ENCODE peak calls at places on chromosomes 6 and 20, in four cellular contexts. H is dorsolateral prefrontal cortex; Z is effector CD4-positive, alpha-beta T cell; D is posterior vena cava. T is an unnamed sample.

GRCh38 chr6:119630561-119631192 is 281.1 kb upstream of the MAN1A1 start:
- DNase-seq in H (no peak), D (no peak), Z (no peak), T (no peak)

GRCh38 chr20:17878912-17879602 is 89.5 kb downstream of the SNX5 start:
- DNase-seq in H (no peak), Z (no peak), D (no peak), T (no peak)

GRCh38 chr6:3317741-3318211 is 59.0 kb downstream of the PSMG4 start:
- DNase-seq in Z (no peak), D (peak), H (no peak), T (no peak)

GRCh38 chr20:62737271-62737761 is 28.7 kb downstream of the NTSR1 start:
- DNase-seq in Z (no peak), H (no peak), D (peak), T (no peak)

GRCh38 chr6:134176283-134176975 is 124.0 kb upstream of the SLC2A12 start:
- DNase-seq in Z (no peak), D (peak), H (peak), T (no peak)

GRCh38 chr6:87822011-87822410 is 120.0 kb upstream of the AKIRIN2 start:
- DNase-seq in Z (no peak), H (no peak), D (no peak), T (no peak)

GRCh38 chr6:113500221-113500620 is 356.9 kb upstream of the MARCKS start:
- DNase-seq in D (no peak), Z (no peak), H (no peak), T (no peak)

GRCh38 chr20:50611128-50611810 is 80.1 kb downstream of the RIPOR3 start:
- DNase-seq in Z (no peak), D (no peak), H (no peak), T (no peak)

GRCh38 chr20:38437796-38438195 is 2.7 kb upstream of the SNHG17 start:
- DNase-seq in D (no peak), Z (no peak), H (no peak), T (no peak)

GRCh38 chr20:47181056-47181862 is 175.2 kb downstream of the ZMYND8 start:
- DNase-seq in H (no peak), Z (no peak), D (peak), T (no peak)

GRCh38 chr6:70375166-70375565 is 38.1 kb upstream of the FAM135A start:
- DNase-seq in H (no peak), Z (no peak), D (no peak), T (no peak)

GRCh38 chr20:37245181-37245580 is 16.4 kb downstream of the GHRH start:
- DNase-seq in D (no peak), H (no peak), Z (no peak), T (no peak)

GRCh38 chr6:84805145-84805544 is 40.7 kb upstream of the TBX18 start:
- DNase-seq in D (no peak), H (no peak), Z (no peak), T (no peak)

GRCh38 chr20:57280221-57280620 is 13.8 kb upstream of the BMP7 start:
- DNase-seq in H (no peak), D (no peak), Z (no peak), T (no peak)

GRCh38 chr6:155455766-155456165 is at the start of gene NOX3:
- DNase-seq in Z (no peak), H (no peak), D (no peak), T (no peak)

GRCh38 chr20:16530201-16530681 is 43.0 kb downstream of the KIF16B start:
- DNase-seq in D (no peak), H (no peak), Z (no peak), T (no peak)

GRCh38 chr20:50693001-50693400 is 1.7 kb upstream of the RIPOR3 start:
- DNase-seq in D (no peak), Z (no peak), H (no peak), T (no peak)

GRCh38 chr6:145017051-145017450 is 718.3 kb downstream of the EPM2A start:
- DNase-seq in Z (no peak), D (no peak), H (no peak), T (no peak)

GRCh38 chr6:85406641-85407075 is 43.2 kb upstream of the NT5E start:
- DNase-seq in D (no peak), H (no peak), Z (no peak), T (no peak)

GRCh38 chr6:27250955-27251671 is 3.6 kb downstream of the PRSS16 start:
- DNase-seq in D (no peak), Z (peak), H (no peak), T (peak)

GRCh38 chr6:138945354-138945753 is 42.7 kb downstream of the REPS1 start:
- DNase-seq in D (no peak), H (no peak), Z (no peak), T (no peak)

GRCh38 chr6:149248688-149249369 is 68.7 kb upstream of the TAB2 start:
- DNase-seq in Z (no peak), D (no peak), H (no peak), T (no peak)

GRCh38 chr6:45423111-45423900 is 45.6 kb upstream of the SUPT3H start:
- DNase-seq in Z (peak), H (no peak), D (peak), T (no peak)

GRCh38 chr20:54221383-54221782 is 13.5 kb downstream of the PFDN4 start:
- DNase-seq in H (no peak), D (no peak), Z (no peak), T (no peak)

GRCh38 chr6:1821188-1822183 is 211.8 kb downstream of the FOXC1 start:
- DNase-seq in D (peak), H (no peak), Z (no peak), T (no peak)

GRCh38 chr6:125363010-125363359 is 61.2 kb upstream of the HDDC2 start:
- DNase-seq in Z (no peak), H (no peak), D (no peak), T (no peak)

GRCh38 chr6:161215193-161215592 is 58.7 kb downstream of the AGPAT4 start:
- DNase-seq in D (no peak), H (no peak), Z (no peak), T (no peak)

GRCh38 chr20:23167436-23167835 is 81.3 kb upstream of the CD93 start:
- DNase-seq in H (no peak), D (no peak), Z (no peak), T (no peak)

GRCh38 chr6:148239777-148240462 is 102.7 kb upstream of the SASH1 start:
- DNase-seq in Z (no peak), H (no peak), D (no peak), T (no peak)

GRCh38 chr6:140960566-140960965 is 1172.2 kb upstream of the GJE1 start:
- DNase-seq in Z (no peak), H (no peak), D (no peak), T (no peak)

GRCh38 chr6:7587631-7588100 is 2.3 kb upstream of the SNRNP48 start:
- DNase-seq in H (no peak), D (no peak), Z (no peak), T (no peak)

GRCh38 chr6:125791151-125791819 is 525 bp downstream of the NCOA7 start:
- DNase-seq in H (peak), Z (peak), D (no peak), T (peak)

GRCh38 chr20:11451793-11452291 is 465.9 kb upstream of the BTBD3 start:
- DNase-seq in Z (no peak), D (no peak), H (no peak), T (no peak)

GRCh38 chr6:131014080-131014776 is 48.8 kb downstream of the EPB41L2 start:
- DNase-seq in D (no peak), H (no peak), Z (no peak), T (no peak)

GRCh38 chr20:62059926-62060630 is 5.6 kb downstream of the TAF4 start:
- DNase-seq in Z (no peak), H (no peak), D (peak), T (no peak)

GRCh38 chr6:41371992-41372525 is 36.7 kb downstream of the NCR2 start:
- DNase-seq in H (no peak), Z (no peak), D (no peak), T (no peak)

GRCh38 chr20:18164356-18164755 is 26.7 kb downstream of the KAT14 start:
- DNase-seq in Z (no peak), H (no peak), D (no peak), T (no peak)

GRCh38 chr6:139442188-139442625 is 67.8 kb upstream of the CITED2 start:
- DNase-seq in H (no peak), Z (no peak), D (no peak), T (no peak)

GRCh38 chr20:33846291-33846916 is 35.3 kb downstream of the CHMP4B start:
- DNase-seq in Z (no peak), D (no peak), H (no peak), T (no peak)

GRCh38 chr20:10922941-10923340 is 249.1 kb upstream of the JAG1 start:
- DNase-seq in Z (no peak), H (no peak), D (no peak), T (no peak)

T was measured in effector memory CD8-positive, alpha-beta T cell.